ENCODE peak calls at places on chromosomes 4 and X, in seven cellular contexts. One of them, this sample, is unnamed.

GRCh38 chr4:48799157-48799556 is 19.1 kb upstream of the FRYL start:
- DNase-seq in GM12891: no peak
- DNase-seq in GM12878: no peak
- DNase-seq in SK-N-SH: no peak
- DNase-seq in H1: no peak
- DNase-seq in HepG2: no peak
- DNase-seq in K562: no peak
- DNase-seq in this sample: no peak

GRCh38 chrX:33987458-33987857 is 144.7 kb downstream of the FAM47A start:
- DNase-seq in GM12891: no peak
- DNase-seq in GM12878: no peak
- DNase-seq in SK-N-SH: no peak
- DNase-seq in H1: no peak
- DNase-seq in HepG2: no peak
- DNase-seq in K562: no peak
- DNase-seq in this sample: no peak

GRCh38 chr4:174528226-174528625 is 5.9 kb upstream of the HPGD start:
- DNase-seq in GM12891: no peak
- DNase-seq in GM12878: no peak
- DNase-seq in SK-N-SH: no peak
- DNase-seq in H1: no peak
- DNase-seq in HepG2: no peak
- DNase-seq in K562: no peak
- DNase-seq in this sample: no peak

GRCh38 chr4:168557658-168558057 is 60.8 kb downstream of the PALLD start:
- DNase-seq in GM12891: no peak
- DNase-seq in GM12878: no peak
- DNase-seq in SK-N-SH: no peak
- DNase-seq in H1: no peak
- DNase-seq in HepG2: no peak
- DNase-seq in K562: no peak
- DNase-seq in this sample: no peak

GRCh38 chr4:337932-338758 is 531 bp downstream of the ZNF141 start:
- DNase-seq in GM12891: no peak
- DNase-seq in GM12878: no peak
- DNase-seq in SK-N-SH: no peak
- DNase-seq in H1: peak
- DNase-seq in HepG2: no peak
- DNase-seq in K562: no peak
- DNase-seq in this sample: no peak

GRCh38 chr4:140256335-140256734 is 102.4 kb upstream of the MAML3 start:
- DNase-seq in GM12891: no peak
- DNase-seq in GM12878: no peak
- DNase-seq in SK-N-SH: no peak
- DNase-seq in H1: no peak
- DNase-seq in HepG2: peak
- DNase-seq in K562: peak
- DNase-seq in this sample: no peak

GRCh38 chr4:89745708-89746107 is 91.3 kb downstream of the SNCA start:
- DNase-seq in GM12891: no peak
- DNase-seq in GM12878: no peak
- DNase-seq in SK-N-SH: no peak
- DNase-seq in H1: no peak
- DNase-seq in HepG2: no peak
- DNase-seq in K562: no peak
- DNase-seq in this sample: no peak

GRCh38 chr4:89298160-89298559 is 9.4 kb downstream of the GPRIN3 start:
- DNase-seq in GM12891: no peak
- DNase-seq in GM12878: no peak
- DNase-seq in SK-N-SH: no peak
- DNase-seq in H1: no peak
- DNase-seq in HepG2: no peak
- DNase-seq in K562: no peak
- DNase-seq in this sample: no peak

GRCh38 chr4:37540486-37540885 is 145.7 kb downstream of the RELL1 start:
- DNase-seq in GM12891: no peak
- DNase-seq in GM12878: no peak
- DNase-seq in SK-N-SH: no peak
- DNase-seq in H1: no peak
- DNase-seq in HepG2: no peak
- DNase-seq in K562: no peak
- DNase-seq in this sample: no peak

GRCh38 chr4:137614491-137614890 is 82.2 kb upstream of the PCDH18 start:
- DNase-seq in GM12891: no peak
- DNase-seq in GM12878: no peak
- DNase-seq in SK-N-SH: no peak
- DNase-seq in H1: no peak
- DNase-seq in HepG2: no peak
- DNase-seq in K562: no peak
- DNase-seq in this sample: no peak

DNA sequence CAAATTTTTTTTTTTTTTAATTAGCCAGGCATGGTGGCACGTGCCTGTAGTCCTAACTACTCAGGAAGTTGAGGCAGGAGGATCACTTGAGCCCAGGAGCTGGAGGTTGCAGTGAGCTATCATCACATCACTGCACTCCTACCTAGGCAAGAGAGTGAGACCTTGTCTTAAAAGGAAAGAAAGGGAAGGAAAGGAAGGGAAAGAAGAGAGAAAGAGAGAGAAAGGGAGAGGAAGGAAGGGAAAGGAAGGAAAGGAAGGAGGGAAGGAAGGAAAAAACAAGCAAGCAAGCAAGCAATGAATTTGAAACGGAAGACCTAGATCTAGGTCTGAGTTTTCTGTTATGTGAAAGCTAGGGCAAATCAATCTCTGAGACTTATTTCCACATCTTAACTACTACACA is 4.7 kb downstream of the HAUS3 start:
- DNase-seq in GM12891: no peak
- DNase-seq in GM12878: no peak
- DNase-seq in SK-N-SH: no peak
- DNase-seq in H1: no peak
- DNase-seq in HepG2: no peak
- DNase-seq in K562: no peak
- DNase-seq in this sample: no peak
- TF ChIP-seq TAF1 in GM12891: no peak
- TF ChIP-seq TAF1 in GM12878: no peak
- TF ChIP-seq TAF1 in SK-N-SH: no peak
- TF ChIP-seq TAF1 in H1: no peak
- TF ChIP-seq TAF1 in HepG2: no peak
- TF ChIP-seq TAF1 in K562: no peak
- TF ChIP-seq TAF1 in this sample: no peak

DNA sequence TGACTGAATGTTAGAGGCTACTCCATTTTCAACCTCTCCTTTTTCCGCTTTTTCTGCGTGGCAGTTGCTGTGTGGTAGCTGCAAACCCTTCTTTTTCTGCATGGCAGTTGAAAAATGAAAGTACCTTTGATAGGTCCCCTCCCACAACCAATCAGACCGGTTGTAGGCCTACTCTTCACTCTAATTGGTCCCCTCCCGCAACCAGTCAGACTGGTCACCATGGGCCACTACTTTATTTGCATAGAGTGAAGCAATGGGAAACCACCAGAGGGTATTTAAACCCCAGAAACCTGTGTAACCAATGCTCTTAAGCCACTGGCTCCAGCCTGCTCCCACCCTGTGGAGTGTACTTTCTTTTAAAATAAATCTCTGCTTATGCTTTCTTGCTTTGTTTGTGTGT is 877.8 kb downstream of the FAM133A start:
- DNase-seq in GM12891: no peak
- DNase-seq in GM12878: no peak
- DNase-seq in SK-N-SH: no peak
- DNase-seq in H1: no peak
- DNase-seq in HepG2: no peak
- DNase-seq in K562: no peak
- DNase-seq in this sample: no peak
- TF ChIP-seq TAF1 in GM12891: no peak
- TF ChIP-seq TAF1 in GM12878: no peak
- TF ChIP-seq TAF1 in SK-N-SH: no peak
- TF ChIP-seq TAF1 in H1: no peak
- TF ChIP-seq TAF1 in HepG2: no peak
- TF ChIP-seq TAF1 in K562: no peak
- TF ChIP-seq TAF1 in this sample: no peak

DNA sequence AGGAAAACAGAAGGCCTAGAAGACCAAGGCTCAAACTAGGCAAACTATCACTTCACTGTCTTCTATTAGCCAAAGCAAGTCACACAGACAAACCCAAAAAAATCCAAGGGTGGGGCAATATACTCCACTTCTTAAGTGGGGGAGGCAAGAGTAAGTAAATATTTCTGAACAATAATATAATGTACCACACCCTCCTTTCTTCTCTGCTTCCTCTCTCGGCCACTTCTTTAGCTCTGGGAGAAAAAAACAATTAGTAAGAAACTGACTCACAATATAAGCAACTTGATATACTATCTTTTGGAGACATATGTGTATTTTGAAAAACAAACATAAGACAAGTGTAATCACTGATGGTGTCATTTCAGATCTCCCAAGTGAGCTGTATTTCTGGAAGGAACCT is 14.8 kb downstream of the DCAF8L1 start:
- DNase-seq in GM12891: no peak
- DNase-seq in GM12878: no peak
- DNase-seq in SK-N-SH: no peak
- DNase-seq in H1: no peak
- DNase-seq in HepG2: no peak
- DNase-seq in K562: no peak
- DNase-seq in this sample: no peak
- TF ChIP-seq TAF1 in GM12891: no peak
- TF ChIP-seq TAF1 in GM12878: no peak
- TF ChIP-seq TAF1 in SK-N-SH: no peak
- TF ChIP-seq TAF1 in H1: no peak
- TF ChIP-seq TAF1 in HepG2: no peak
- TF ChIP-seq TAF1 in K562: no peak
- TF ChIP-seq TAF1 in this sample: no peak

GRCh38 chrX:107673933-107674479 is 45.7 kb downstream of the PRPS1 start:
- DNase-seq in GM12891: no peak
- DNase-seq in GM12878: peak
- DNase-seq in SK-N-SH: no peak
- DNase-seq in H1: no peak
- DNase-seq in HepG2: no peak
- DNase-seq in K562: peak
- DNase-seq in this sample: peak
- TF ChIP-seq TAF1 in GM12891: no peak
- TF ChIP-seq TAF1 in GM12878: no peak
- TF ChIP-seq TAF1 in SK-N-SH: no peak
- TF ChIP-seq TAF1 in H1: no peak
- TF ChIP-seq TAF1 in HepG2: no peak
- TF ChIP-seq TAF1 in K562: no peak
- TF ChIP-seq TAF1 in this sample: no peak

GRCh38 chrX:25028726-25029125 is 13.0 kb upstream of the ARX start:
- DNase-seq in GM12891: no peak
- DNase-seq in GM12878: no peak
- DNase-seq in SK-N-SH: no peak
- DNase-seq in H1: no peak
- DNase-seq in HepG2: no peak
- DNase-seq in K562: no peak
- DNase-seq in this sample: no peak
- TF ChIP-seq TAF1 in GM12891: no peak
- TF ChIP-seq TAF1 in GM12878: no peak
- TF ChIP-seq TAF1 in SK-N-SH: no peak
- TF ChIP-seq TAF1 in H1: no peak
- TF ChIP-seq TAF1 in HepG2: no peak
- TF ChIP-seq TAF1 in K562: no peak
- TF ChIP-seq TAF1 in this sample: no peak

GRCh38 chrX:15619053-15619772 is 18.5 kb upstream of the ACE2 start:
- DNase-seq in GM12891: no peak
- DNase-seq in GM12878: no peak
- DNase-seq in SK-N-SH: no peak
- DNase-seq in H1: no peak
- DNase-seq in HepG2: no peak
- DNase-seq in K562: no peak
- DNase-seq in this sample: no peak
- TF ChIP-seq TAF1 in GM12891: no peak
- TF ChIP-seq TAF1 in GM12878: no peak
- TF ChIP-seq TAF1 in SK-N-SH: no peak
- TF ChIP-seq TAF1 in H1: no peak
- TF ChIP-seq TAF1 in HepG2: no peak
- TF ChIP-seq TAF1 in K562: no peak
- TF ChIP-seq TAF1 in this sample: no peak